ENCODE peak calls at places on chromosomes 12 and 14, in four cellular contexts. One of them, this sample, is unnamed.

GRCh38 chr12:117192057-117192456 is 1.8 kb upstream of the FBXO21 start:
- DNase-seq in activated CD4-positive, alpha-beta T cell treated with anti-CD3 and anti-CD28 coated beads, Interleukin-2, amount 50 U/mL, for 1 hour: no peak
- DNase-seq in activated gamma-delta T cell treated with Interleukin-2 at 50 U/mL for 16 hours: no peak
- DNase-seq in T follicular helper cell: no peak
- DNase-seq in this sample: no peak

GRCh38 chr12:65415826-65416225 is 137.3 kb downstream of the MSRB3 start:
- DNase-seq in activated CD4-positive, alpha-beta T cell treated with anti-CD3 and anti-CD28 coated beads, Interleukin-2, amount 50 U/mL, for 1 hour: no peak
- DNase-seq in activated gamma-delta T cell treated with Interleukin-2 at 50 U/mL for 16 hours: no peak
- DNase-seq in T follicular helper cell: no peak
- DNase-seq in this sample: no peak

GRCh38 chr12:124143726-124144125 is 151.2 kb upstream of the RFLNA start:
- DNase-seq in activated CD4-positive, alpha-beta T cell treated with anti-CD3 and anti-CD28 coated beads, Interleukin-2, amount 50 U/mL, for 1 hour: no peak
- DNase-seq in activated gamma-delta T cell treated with Interleukin-2 at 50 U/mL for 16 hours: no peak
- DNase-seq in T follicular helper cell: no peak
- DNase-seq in this sample: no peak

GRCh38 chr14:51310453-51311074 is 70.5 kb downstream of the TMX1 start:
- DNase-seq in activated CD4-positive, alpha-beta T cell treated with anti-CD3 and anti-CD28 coated beads, Interleukin-2, amount 50 U/mL, for 1 hour: no peak
- DNase-seq in activated gamma-delta T cell treated with Interleukin-2 at 50 U/mL for 16 hours: no peak
- DNase-seq in T follicular helper cell: no peak
- DNase-seq in this sample: no peak

GRCh38 chr14:99708449-99708848 is 24.4 kb downstream of the CYP46A1 start:
- DNase-seq in activated CD4-positive, alpha-beta T cell treated with anti-CD3 and anti-CD28 coated beads, Interleukin-2, amount 50 U/mL, for 1 hour: no peak
- DNase-seq in activated gamma-delta T cell treated with Interleukin-2 at 50 U/mL for 16 hours: no peak
- DNase-seq in T follicular helper cell: no peak
- DNase-seq in this sample: no peak

GRCh38 chr14:56194062-56194461 is 75.9 kb downstream of the PELI2 start:
- DNase-seq in activated CD4-positive, alpha-beta T cell treated with anti-CD3 and anti-CD28 coated beads, Interleukin-2, amount 50 U/mL, for 1 hour: no peak
- DNase-seq in activated gamma-delta T cell treated with Interleukin-2 at 50 U/mL for 16 hours: no peak
- DNase-seq in T follicular helper cell: no peak
- DNase-seq in this sample: no peak

GRCh38 chr14:64639340-64639821 is 64.8 kb upstream of the PLEKHG3 start:
- DNase-seq in activated CD4-positive, alpha-beta T cell treated with anti-CD3 and anti-CD28 coated beads, Interleukin-2, amount 50 U/mL, for 1 hour: no peak
- DNase-seq in activated gamma-delta T cell treated with Interleukin-2 at 50 U/mL for 16 hours: no peak
- DNase-seq in T follicular helper cell: no peak
- DNase-seq in this sample: no peak

GRCh38 chr12:101076940-101077351 is 133.1 kb downstream of the SLC5A8 start:
- DNase-seq in activated CD4-positive, alpha-beta T cell treated with anti-CD3 and anti-CD28 coated beads, Interleukin-2, amount 50 U/mL, for 1 hour: no peak
- DNase-seq in activated gamma-delta T cell treated with Interleukin-2 at 50 U/mL for 16 hours: no peak
- DNase-seq in T follicular helper cell: no peak
- DNase-seq in this sample: no peak

GRCh38 chr12:68113644-68114043 is 45.9 kb downstream of the IFNG start:
- DNase-seq in activated CD4-positive, alpha-beta T cell treated with anti-CD3 and anti-CD28 coated beads, Interleukin-2, amount 50 U/mL, for 1 hour: peak
- DNase-seq in activated gamma-delta T cell treated with Interleukin-2 at 50 U/mL for 16 hours: no peak
- DNase-seq in T follicular helper cell: peak
- DNase-seq in this sample: no peak

GRCh38 chr12:106309671-106310313 is 7.3 kb downstream of the TCP11L2 start:
- DNase-seq in activated CD4-positive, alpha-beta T cell treated with anti-CD3 and anti-CD28 coated beads, Interleukin-2, amount 50 U/mL, for 1 hour: no peak
- DNase-seq in activated gamma-delta T cell treated with Interleukin-2 at 50 U/mL for 16 hours: no peak
- DNase-seq in T follicular helper cell: no peak
- DNase-seq in this sample: no peak

GRCh38 chr12:49675137-49675536 is 32.1 kb downstream of the FMNL3 start:
- DNase-seq in activated CD4-positive, alpha-beta T cell treated with anti-CD3 and anti-CD28 coated beads, Interleukin-2, amount 50 U/mL, for 1 hour: no peak
- DNase-seq in activated gamma-delta T cell treated with Interleukin-2 at 50 U/mL for 16 hours: no peak
- DNase-seq in T follicular helper cell: no peak
- DNase-seq in this sample: no peak

GRCh38 chr12:62282375-62282774 is 22.2 kb downstream of the USP15 start:
- DNase-seq in activated CD4-positive, alpha-beta T cell treated with anti-CD3 and anti-CD28 coated beads, Interleukin-2, amount 50 U/mL, for 1 hour: no peak
- DNase-seq in activated gamma-delta T cell treated with Interleukin-2 at 50 U/mL for 16 hours: no peak
- DNase-seq in T follicular helper cell: no peak
- DNase-seq in this sample: no peak

GRCh38 chr14:92914087-92914656 is 8.8 kb upstream of the CHGA start:
- DNase-seq in activated CD4-positive, alpha-beta T cell treated with anti-CD3 and anti-CD28 coated beads, Interleukin-2, amount 50 U/mL, for 1 hour: peak
- DNase-seq in activated gamma-delta T cell treated with Interleukin-2 at 50 U/mL for 16 hours: peak
- DNase-seq in T follicular helper cell: peak
- DNase-seq in this sample: no peak

GRCh38 chr14:23984891-23985607 is 3.7 kb upstream of the DHRS4L2 start:
- DNase-seq in activated CD4-positive, alpha-beta T cell treated with anti-CD3 and anti-CD28 coated beads, Interleukin-2, amount 50 U/mL, for 1 hour: no peak
- DNase-seq in activated gamma-delta T cell treated with Interleukin-2 at 50 U/mL for 16 hours: no peak
- DNase-seq in T follicular helper cell: no peak
- DNase-seq in this sample: no peak

GRCh38 chr12:91180577-91180976 is 2.0 kb downstream of the DCN start:
- DNase-seq in activated CD4-positive, alpha-beta T cell treated with anti-CD3 and anti-CD28 coated beads, Interleukin-2, amount 50 U/mL, for 1 hour: no peak
- DNase-seq in activated gamma-delta T cell treated with Interleukin-2 at 50 U/mL for 16 hours: no peak
- DNase-seq in T follicular helper cell: no peak
- DNase-seq in this sample: no peak

GRCh38 chr12:109160873-109161272 is 44.5 kb downstream of the ACACB start:
- DNase-seq in activated CD4-positive, alpha-beta T cell treated with anti-CD3 and anti-CD28 coated beads, Interleukin-2, amount 50 U/mL, for 1 hour: no peak
- DNase-seq in activated gamma-delta T cell treated with Interleukin-2 at 50 U/mL for 16 hours: no peak
- DNase-seq in T follicular helper cell: no peak
- DNase-seq in this sample: no peak

GRCh38 chr12:121423682-121424631 is 24.0 kb downstream of the RNF34 start:
- DNase-seq in activated CD4-positive, alpha-beta T cell treated with anti-CD3 and anti-CD28 coated beads, Interleukin-2, amount 50 U/mL, for 1 hour: no peak
- DNase-seq in activated gamma-delta T cell treated with Interleukin-2 at 50 U/mL for 16 hours: no peak
- DNase-seq in T follicular helper cell: no peak
- DNase-seq in this sample: no peak

GRCh38 chr14:54088271-54088670 is 131.6 kb upstream of the BMP4 start:
- DNase-seq in activated CD4-positive, alpha-beta T cell treated with anti-CD3 and anti-CD28 coated beads, Interleukin-2, amount 50 U/mL, for 1 hour: no peak
- DNase-seq in activated gamma-delta T cell treated with Interleukin-2 at 50 U/mL for 16 hours: no peak
- DNase-seq in T follicular helper cell: no peak
- DNase-seq in this sample: no peak

GRCh38 chr14:71380271-71380670 is 473.0 kb downstream of the PCNX1 start:
- DNase-seq in activated CD4-positive, alpha-beta T cell treated with anti-CD3 and anti-CD28 coated beads, Interleukin-2, amount 50 U/mL, for 1 hour: no peak
- DNase-seq in activated gamma-delta T cell treated with Interleukin-2 at 50 U/mL for 16 hours: no peak
- DNase-seq in T follicular helper cell: no peak
- DNase-seq in this sample: no peak

GRCh38 chr14:74035556-74035955 is 16.4 kb downstream of the BBOF1 start:
- DNase-seq in activated CD4-positive, alpha-beta T cell treated with anti-CD3 and anti-CD28 coated beads, Interleukin-2, amount 50 U/mL, for 1 hour: no peak
- DNase-seq in activated gamma-delta T cell treated with Interleukin-2 at 50 U/mL for 16 hours: no peak
- DNase-seq in T follicular helper cell: no peak
- DNase-seq in this sample: no peak

GRCh38 chr14:60482743-60483142 is 3.1 kb downstream of the C14orf39 start:
- DNase-seq in activated CD4-positive, alpha-beta T cell treated with anti-CD3 and anti-CD28 coated beads, Interleukin-2, amount 50 U/mL, for 1 hour: no peak
- DNase-seq in activated gamma-delta T cell treated with Interleukin-2 at 50 U/mL for 16 hours: no peak
- DNase-seq in T follicular helper cell: no peak
- DNase-seq in this sample: no peak

GRCh38 chr12:2344476-2344875 is 291.7 kb downstream of the CACNA1C start:
- DNase-seq in activated CD4-positive, alpha-beta T cell treated with anti-CD3 and anti-CD28 coated beads, Interleukin-2, amount 50 U/mL, for 1 hour: no peak
- DNase-seq in activated gamma-delta T cell treated with Interleukin-2 at 50 U/mL for 16 hours: no peak
- DNase-seq in T follicular helper cell: no peak
- DNase-seq in this sample: no peak

GRCh38 chr14:98705826-98706225 is 566.2 kb downstream of the BCL11B start:
- DNase-seq in activated CD4-positive, alpha-beta T cell treated with anti-CD3 and anti-CD28 coated beads, Interleukin-2, amount 50 U/mL, for 1 hour: no peak
- DNase-seq in activated gamma-delta T cell treated with Interleukin-2 at 50 U/mL for 16 hours: no peak
- DNase-seq in T follicular helper cell: no peak
- DNase-seq in this sample: no peak

GRCh38 chr14:61501714-61502458 is 180.5 kb downstream of the PRKCH start:
- DNase-seq in activated CD4-positive, alpha-beta T cell treated with anti-CD3 and anti-CD28 coated beads, Interleukin-2, amount 50 U/mL, for 1 hour: no peak
- DNase-seq in activated gamma-delta T cell treated with Interleukin-2 at 50 U/mL for 16 hours: no peak
- DNase-seq in T follicular helper cell: no peak
- DNase-seq in this sample: no peak

GRCh38 chr12:4143909-4144308 is 129.7 kb upstream of the CCND2 start:
- DNase-seq in activated CD4-positive, alpha-beta T cell treated with anti-CD3 and anti-CD28 coated beads, Interleukin-2, amount 50 U/mL, for 1 hour: peak
- DNase-seq in activated gamma-delta T cell treated with Interleukin-2 at 50 U/mL for 16 hours: no peak
- DNase-seq in T follicular helper cell: no peak
- DNase-seq in this sample: no peak

GRCh38 chr14:72588521-72588920 is 305.4 kb downstream of the DPF3 start:
- DNase-seq in activated CD4-positive, alpha-beta T cell treated with anti-CD3 and anti-CD28 coated beads, Interleukin-2, amount 50 U/mL, for 1 hour: no peak
- DNase-seq in activated gamma-delta T cell treated with Interleukin-2 at 50 U/mL for 16 hours: no peak
- DNase-seq in T follicular helper cell: no peak
- DNase-seq in this sample: no peak

GRCh38 chr12:100163416-100164152 is 20.9 kb upstream of the BLTP3B start:
- DNase-seq in activated CD4-positive, alpha-beta T cell treated with anti-CD3 and anti-CD28 coated beads, Interleukin-2, amount 50 U/mL, for 1 hour: peak
- DNase-seq in activated gamma-delta T cell treated with Interleukin-2 at 50 U/mL for 16 hours: peak
- DNase-seq in T follicular helper cell: peak
- DNase-seq in this sample: peak

GRCh38 chr12:49201595-49202295 is 12.9 kb upstream of the TUBA1A start:
- DNase-seq in activated CD4-positive, alpha-beta T cell treated with anti-CD3 and anti-CD28 coated beads, Interleukin-2, amount 50 U/mL, for 1 hour: no peak
- DNase-seq in activated gamma-delta T cell treated with Interleukin-2 at 50 U/mL for 16 hours: no peak
- DNase-seq in T follicular helper cell: no peak
- DNase-seq in this sample: no peak

GRCh38 chr12:120119395-120119973 is 2.9 kb upstream of the RAB35 start:
- DNase-seq in activated CD4-positive, alpha-beta T cell treated with anti-CD3 and anti-CD28 coated beads, Interleukin-2, amount 50 U/mL, for 1 hour: no peak
- DNase-seq in activated gamma-delta T cell treated with Interleukin-2 at 50 U/mL for 16 hours: no peak
- DNase-seq in T follicular helper cell: no peak
- DNase-seq in this sample: no peak

GRCh38 chr12:52200086-52200782 is 8.4 kb upstream of the KRT80 start:
- DNase-seq in activated CD4-positive, alpha-beta T cell treated with anti-CD3 and anti-CD28 coated beads, Interleukin-2, amount 50 U/mL, for 1 hour: no peak
- DNase-seq in activated gamma-delta T cell treated with Interleukin-2 at 50 U/mL for 16 hours: no peak
- DNase-seq in T follicular helper cell: no peak
- DNase-seq in this sample: no peak

This sample was measured in occipital lobe.